ENCODE peak calls at places on chromosomes 3 and 15, in four cellular contexts. M, X, K and O are unnamed samples.

GRCh38 chr3:122794779-122795673 is at the start of gene SLC49A4:
- DNase-seq in M (peak), X (peak), K (peak), O (peak)

GRCh38 chr15:25844542-25844941 is 18.6 kb downstream of the ATP10A start:
- DNase-seq in M (no peak), X (no peak), K (no peak), O (no peak)

GRCh38 chr15:64249406-64249805 is 86.6 kb upstream of the PPIB start:
- DNase-seq in M (no peak), X (no peak), K (no peak), O (peak)

GRCh38 chr15:36468746-36469145 is 110.7 kb upstream of the CDIN1 start:
- DNase-seq in M (no peak), X (no peak), K (peak), O (peak)

GRCh38 chr3:46280105-46280797 is 38.0 kb downstream of the CCR3 start:
- DNase-seq in M (no peak), X (no peak), K (peak), O (peak)

GRCh38 chr15:61382927-61383326 is 153.8 kb upstream of the RORA start:
- DNase-seq in M (no peak), X (no peak), K (peak), O (no peak)

GRCh38 chr3:152738656-152739055 is 96.3 kb upstream of the P2RY1 start:
- DNase-seq in M (no peak), X (no peak), K (peak), O (no peak)

GRCh38 chr3:74267126-74267525 is 347.3 kb downstream of the CNTN3 start:
- DNase-seq in M (no peak), X (no peak), K (peak), O (no peak)

GRCh38 chr15:50791537-50791885 is 26.0 kb upstream of the SPPL2A start:
- DNase-seq in M (no peak), X (no peak), K (no peak), O (no peak)

GRCh38 chr15:43225201-43225949 is 4.6 kb upstream of the EPB42 start:
- DNase-seq in M (peak), X (no peak), K (peak), O (peak)

GRCh38 chr15:78216276-78217229 is 17.8 kb downstream of the ACSBG1 start:
- DNase-seq in M (no peak), X (no peak), K (peak), O (no peak)

GRCh38 chr3:169390310-169390731 is 273.2 kb downstream of the MECOM start:
- DNase-seq in M (no peak), X (no peak), K (no peak), O (peak)

GRCh38 chr3:64889991-64890390 is 202.2 kb upstream of the ADAMTS9 start:
- DNase-seq in M (no peak), X (no peak), K (peak), O (no peak)

GRCh38 chr3:61449327-61450040 is 111.9 kb upstream of the PTPRG start:
- DNase-seq in M (no peak), X (no peak), K (no peak), O (peak)

GRCh38 chr15:41806291-41807181 is 21.4 kb upstream of the JMJD7 start:
- DNase-seq in M (no peak), X (no peak), K (no peak), O (no peak)

GRCh38 chr15:39511915-39512260 is 69.0 kb upstream of the THBS1 start:
- DNase-seq in M (no peak), X (no peak), K (peak), O (no peak)

GRCh38 chr3:17088602-17089313 is 204.0 kb downstream of the PLCL2 start:
- DNase-seq in M (no peak), X (no peak), K (no peak), O (no peak)

GRCh38 chr3:188796122-188796631 is 375.6 kb upstream of the TPRG1 start:
- DNase-seq in M (no peak), X (no peak), K (peak), O (peak)

GRCh38 chr3:194592798-194593752 is 40.1 kb downstream of the TMEM44 start:
- DNase-seq in M (no peak), X (no peak), K (peak), O (peak)

GRCh38 chr3:57952208-57952631 is 56.0 kb upstream of the FLNB start:
- DNase-seq in M (no peak), X (no peak), K (peak), O (peak)

GRCh38 chr3:190291994-190292584 is 30.2 kb downstream of the CLDN1 start:
- DNase-seq in M (no peak), X (no peak), K (no peak), O (no peak)

GRCh38 chr15:62899090-62899493 is 143.5 kb upstream of the TPM1 start:
- DNase-seq in M (no peak), X (no peak), K (peak), O (peak)

GRCh38 chr3:61093364-61093763 is 157.9 kb downstream of the FHIT start:
- DNase-seq in M (no peak), X (no peak), K (no peak), O (no peak)

GRCh38 chr15:70438776-70439175 is 324.6 kb downstream of the UACA start:
- DNase-seq in M (no peak), X (no peak), K (no peak), O (no peak)

GRCh38 chr3:146469206-146470017 is at the start of gene PLSCR2:
- DNase-seq in M (peak), X (peak), K (peak), O (peak)

GRCh38 chr3:52532517-52532837 is 1.2 kb downstream of the NT5DC2 start:
- DNase-seq in M (no peak), X (peak), K (peak), O (peak)